ENCODE peak calls at places on chromosomes 4 and X, in four cellular contexts. One of them, this sample, is unnamed.

GRCh38 chr4:150769845-150770244 is 187.9 kb downstream of the MAB21L2 start:
- DNase-seq in amniotic stem cell: no peak
- DNase-seq in M059J: peak; percentile 37
- DNase-seq in DMS79: no peak
- DNase-seq in this sample: no peak

GRCh38 chrX:154411981-154412340 is 622 bp downstream of the TAFAZZIN start:
- DNase-seq in M059J: peak; percentile 50
- DNase-seq in DMS79: peak; percentile 37
- DNase-seq in amniotic stem cell: no peak
- DNase-seq in this sample: no peak

GRCh38 chr4:165874799-165875371 is 1.8 kb downstream of the TLL1 start:
- DNase-seq in M059J: no peak
- DNase-seq in DMS79: no peak
- DNase-seq in amniotic stem cell: no peak
- DNase-seq in this sample: no peak

GRCh38 chr4:13289391-13289790 is 194.7 kb downstream of the RAB28 start:
- DNase-seq in DMS79: no peak
- DNase-seq in M059J: peak; percentile 70
- DNase-seq in amniotic stem cell: no peak
- DNase-seq in this sample: no peak

GRCh38 chr4:25031077-25031606 is 396 bp upstream of the LGI2 start:
- DNase-seq in DMS79: no peak
- DNase-seq in M059J: peak; percentile 18
- DNase-seq in amniotic stem cell: no peak
- DNase-seq in this sample: no peak

GRCh38 chr4:119329837-119330620 is 8.1 kb upstream of the FABP2 start:
- DNase-seq in M059J: no peak
- DNase-seq in amniotic stem cell: no peak
- DNase-seq in DMS79: no peak
- DNase-seq in this sample: no peak

GRCh38 chrX:20228245-20228644 is 38.5 kb downstream of the RPS6KA3 start:
- DNase-seq in M059J: no peak
- DNase-seq in amniotic stem cell: no peak
- DNase-seq in DMS79: no peak
- DNase-seq in this sample: no peak

GRCh38 chr4:113069212-113069892 is 19.9 kb downstream of the ANK2 start:
- DNase-seq in M059J: peak; percentile 57
- DNase-seq in DMS79: no peak
- DNase-seq in amniotic stem cell: no peak
- DNase-seq in this sample: no peak

GRCh38 chr4:7485096-7485495 is 50.4 kb upstream of the PSAPL1 start:
- DNase-seq in amniotic stem cell: no peak
- DNase-seq in M059J: no peak
- DNase-seq in DMS79: no peak
- DNase-seq in this sample: no peak

GRCh38 chr4:182916483-182917181 is 554 bp downstream of the DCTD start:
- DNase-seq in amniotic stem cell: peak; percentile 39
- DNase-seq in DMS79: no peak
- DNase-seq in M059J: peak; percentile 63
- DNase-seq in this sample: no peak

GRCh38 chrX:131741103-131741581 is 197.3 kb downstream of the OR13H1 start:
- DNase-seq in M059J: no peak
- DNase-seq in amniotic stem cell: peak; percentile 3
- DNase-seq in DMS79: no peak
- DNase-seq in this sample: no peak

This sample was measured in esophagus muscularis mucosa.